ENCODE peak calls at places on chromosomes 6 and 20, in six cellular contexts. Z is A549, W is stomach, B is ovary, H is transverse colon, X is K562. V is an unnamed sample. For H3K4me1, the result is how much of the 10 kb centered on the place peaks cover.

GRCh38 chr6:84428300-84428907 is 201.0 kb upstream of the CEP162 start:
- DNase-seq in Z (peak), W (peak), B (no peak), H (peak), X (peak), V (no peak)

GRCh38 chr6:26336355-26337198 is 28.4 kb upstream of the BTN3A2 start:
- DNase-seq in Z (no peak), W (no peak), B (no peak), H (no peak), X (peak), V (no peak)

GRCh38 chr20:45441746-45442145 is 25.8 kb downstream of the PIGT start:
- DNase-seq in Z (no peak), W (no peak), B (no peak), H (no peak), X (no peak), V (no peak)

GRCh38 chr20:35232575-35232974 is 6.1 kb downstream of the MMP24 start:
- DNase-seq in Z (no peak), W (no peak), B (no peak), H (no peak), X (no peak), V (no peak)

GRCh38 chr6:56760842-56761241 is 118.2 kb upstream of the DST start:
- DNase-seq in Z (no peak), W (no peak), B (no peak), H (no peak), X (no peak), V (no peak)

GRCh38 chr20:31675828-31676533 is 38.3 kb downstream of the COX4I2 start:
- DNase-seq in Z (no peak), W (no peak), B (peak), H (no peak), X (peak), V (no peak)

GRCh38 chr20:33684533-33685327 is 1.5 kb downstream of the E2F1 start:
- DNase-seq in Z (no peak), W (no peak), B (no peak), H (no peak), X (peak), V (no peak)

GRCh38 chr6:148629197-148629909 is 117.5 kb upstream of the UST start:
- DNase-seq in Z (no peak), W (no peak), B (peak), H (no peak), X (no peak), V (no peak)

GRCh38 chr6:37919417-37920157 is 100.1 kb downstream of the ZFAND3 start:
- DNase-seq in Z (no peak), W (no peak), B (no peak), H (no peak), X (no peak), V (no peak)

GRCh38 chr20:49482621-49483017 is at the start of gene KCNB1:
- DNase-seq in Z (peak), W (peak), B (peak), H (peak), X (peak), V (peak)

GRCh38 chr6:37170273-37171140 is 555 bp downstream of the PIM1 start:
- DNase-seq in Z (no peak), W (peak), B (peak), H (peak), X (peak), V (peak)

GRCh38 chr6:128046033-128046432 is 145.2 kb upstream of the THEMIS start:
- DNase-seq in Z (no peak), W (no peak), B (no peak), H (no peak), X (no peak), V (no peak)

GRCh38 chr6:81465859-81466258 is 286.6 kb downstream of the TENT5A start:
- DNase-seq in Z (peak), W (no peak), B (no peak), H (no peak), X (no peak), V (no peak)

GRCh38 chr6:82057846-82058554 is 189.5 kb downstream of the IBTK start:
- DNase-seq in Z (no peak), W (no peak), B (no peak), H (no peak), X (no peak), V (no peak)

GRCh38 chr6:108565091-108565766 is 4.5 kb downstream of the FOXO3 start:
- DNase-seq in Z (no peak), W (no peak), B (no peak), H (no peak), X (no peak), V (no peak)
- TF ChIP-seq EP300 in Z (no peak), W (no peak), B (no peak), H (no peak), X (no peak), V (no peak)

GRCh38 chr6:31142356-31142755 is 3.5 kb upstream of the PSORS1C2 start:
- DNase-seq in Z (no peak), W (no peak), B (no peak), H (no peak), X (no peak), V (no peak)
- H3K4me1 ChIP-seq in Z (under half), W (under half), B (under half), H (under half), X (under half), V (under half)

GRCh38 chr6:105981888-105982358 is 104.2 kb upstream of the PRDM1 start:
- DNase-seq in Z (no peak), W (no peak), B (no peak), H (no peak), X (no peak), V (peak)
- H3K4me3 ChIP-seq in Z (no peak), W (no peak), B (no peak), H (no peak), X (no peak), V (peak)

DNA sequence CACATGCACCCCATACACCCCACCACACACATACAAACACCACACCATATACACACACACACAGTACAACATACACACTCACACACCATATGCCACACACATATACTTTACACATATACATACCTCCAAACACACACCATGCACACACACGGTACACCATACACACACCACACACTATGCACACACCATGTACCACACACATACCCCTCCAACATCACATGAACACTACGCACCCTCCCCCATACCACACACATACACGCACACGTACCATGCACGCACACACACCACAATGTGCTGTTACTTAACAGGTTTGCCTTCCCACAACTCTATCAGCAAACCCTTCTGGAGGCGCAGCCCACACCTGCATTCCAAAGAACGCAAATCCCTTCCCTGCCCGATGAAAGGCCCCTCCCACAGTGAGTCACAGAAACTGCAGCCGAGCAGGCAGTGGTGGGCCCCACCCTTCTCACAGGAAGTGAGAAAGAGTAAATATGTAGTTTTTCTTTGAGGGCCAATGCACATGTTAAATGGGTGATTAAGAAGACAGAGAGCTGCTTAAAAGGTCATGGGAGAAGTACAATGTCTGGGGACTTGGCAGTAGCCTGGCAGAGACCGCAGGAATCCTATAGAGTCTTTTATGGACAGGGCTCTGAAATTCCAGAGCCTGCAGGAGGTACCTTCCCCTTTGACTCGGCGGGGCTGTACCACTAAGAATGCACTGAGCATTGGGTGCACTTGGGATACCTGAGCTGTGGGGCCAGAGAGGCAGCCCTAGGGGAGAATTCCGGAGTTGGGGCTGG is 34.1 kb upstream of the EZR start:
- DNase-seq in Z (peak), W (peak), B (peak), H (peak), X (peak), V (no peak)
- TF ChIP-seq EP300 in Z (peak), W (no peak), B (no peak), H (peak), X (peak), V (no peak)

GRCh38 chr20:25056601-25057233 is 1.2 kb downstream of the ACSS1 start:
- DNase-seq in Z (no peak), W (peak), B (no peak), H (no peak), X (no peak), V (peak)
- H3K4me1 ChIP-seq in Z (under half), W (half or more), B (under half), H (half or more), X (under half), V (half or more)

DNA sequence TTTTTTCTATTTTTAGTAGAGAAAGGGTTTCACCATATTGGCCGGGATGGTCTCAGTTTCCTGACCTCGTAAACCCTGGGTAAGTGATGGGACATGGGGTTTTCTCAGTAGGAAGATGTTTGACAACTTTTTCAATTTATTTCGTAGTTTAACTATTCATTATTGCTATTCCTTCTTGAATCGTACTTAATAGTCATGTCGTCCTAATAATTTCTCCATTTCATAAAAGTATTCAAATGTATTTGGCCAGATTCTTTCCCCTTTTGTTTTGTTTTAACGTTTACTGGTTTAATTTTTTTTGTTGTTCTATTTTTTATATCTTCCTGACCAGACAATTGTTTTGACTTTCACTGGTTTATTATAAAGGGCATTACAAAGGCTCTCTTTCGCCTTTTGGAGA is 16.3 kb downstream of the GPX5 start:
- DNase-seq in Z (no peak), W (no peak), B (no peak), H (no peak), X (no peak), V (no peak)
- H3K4me3 ChIP-seq in Z (peak), W (no peak), B (no peak), H (no peak), X (peak), V (no peak)

GRCh38 chr6:44917430-44917829 is 410.7 kb upstream of the RUNX2 start:
- DNase-seq in Z (no peak), W (no peak), B (no peak), H (no peak), X (no peak), V (no peak)
- TF ChIP-seq EP300 in Z (no peak), W (no peak), B (no peak), H (no peak), X (no peak), V (no peak)

GRCh38 chr6:42782689-42783176 is 881 bp downstream of the BICRAL start:
- DNase-seq in Z (peak), W (peak), B (peak), H (peak), X (peak), V (peak)
- H3K4me1 ChIP-seq in Z (under half), W (under half), B (under half), H (under half), X (half or more), V (under half)

GRCh38 chr6:151327079-151327478 is 64.3 kb downstream of the ZBTB2 start:
- DNase-seq in Z (no peak), W (no peak), B (no peak), H (no peak), X (no peak), V (no peak)
- H3K4me3 ChIP-seq in Z (peak), W (no peak), B (no peak), H (no peak), X (no peak), V (no peak)

V was measured in sigmoid colon.